ENCODE peak calls at places on chromosomes 7 and 10, in four cellular contexts. One of them, this sample, is unnamed.

GRCh38 chr7:84331665-84332064 is 137.1 kb upstream of the SEMA3A start:
- DNase-seq in K562: no peak
- DNase-seq in HepG2: no peak
- DNase-seq in H1: no peak
- DNase-seq in this sample: peak

GRCh38 chr7:155885162-155886160 is 73.2 kb upstream of the SHH start:
- DNase-seq in K562: no peak
- DNase-seq in HepG2: no peak
- DNase-seq in H1: no peak
- DNase-seq in this sample: peak

GRCh38 chr10:50740351-50740688 is 584 bp downstream of the ASAH2B start:
- DNase-seq in K562: peak
- DNase-seq in HepG2: peak
- DNase-seq in H1: no peak
- DNase-seq in this sample: peak

GRCh38 chr7:85287126-85287825 is 100.4 kb upstream of the SEMA3D start:
- DNase-seq in K562: no peak
- DNase-seq in HepG2: no peak
- DNase-seq in H1: no peak
- DNase-seq in this sample: peak

GRCh38 chr7:106866298-106867281 is 1.5 kb downstream of the PIK3CG start:
- DNase-seq in K562: peak
- DNase-seq in HepG2: no peak
- DNase-seq in H1: no peak
- DNase-seq in this sample: no peak

GRCh38 chr7:157224627-157225026 is 85.9 kb downstream of the UBE3C start:
- DNase-seq in K562: peak
- DNase-seq in HepG2: peak
- DNase-seq in H1: no peak
- DNase-seq in this sample: peak

GRCh38 chr7:27169658-27170493 is 4.2 kb downstream of the HOXA10 start:
- DNase-seq in K562: no peak
- DNase-seq in HepG2: no peak
- DNase-seq in H1: no peak
- DNase-seq in this sample: no peak

GRCh38 chr10:31153692-31154091 is 122.0 kb upstream of the ZNF438 start:
- DNase-seq in K562: no peak
- DNase-seq in HepG2: no peak
- DNase-seq in H1: no peak
- DNase-seq in this sample: no peak

GRCh38 chr7:81549484-81550016 is 220.3 kb downstream of the HGF start:
- DNase-seq in K562: no peak
- DNase-seq in HepG2: no peak
- DNase-seq in H1: peak
- DNase-seq in this sample: no peak

GRCh38 chr7:84196007-84196551 is 1.5 kb upstream of the SEMA3A start:
- DNase-seq in K562: no peak
- DNase-seq in HepG2: no peak
- DNase-seq in H1: no peak
- DNase-seq in this sample: peak

GRCh38 chr10:74058658-74059057 is 60.7 kb downstream of the VCL start:
- DNase-seq in K562: peak
- DNase-seq in HepG2: peak
- DNase-seq in H1: no peak
- DNase-seq in this sample: no peak

GRCh38 chr10:3500408-3500856 is 284.6 kb downstream of the KLF6 start:
- DNase-seq in K562: no peak
- DNase-seq in HepG2: peak
- DNase-seq in H1: peak
- DNase-seq in this sample: peak

GRCh38 chr10:119516381-119517234 is 25.9 kb downstream of the RGS10 start:
- DNase-seq in K562: peak
- DNase-seq in HepG2: no peak
- DNase-seq in H1: no peak
- DNase-seq in this sample: no peak

GRCh38 chr10:129642427-129642826 is 175.4 kb downstream of the MGMT start:
- DNase-seq in K562: no peak
- DNase-seq in HepG2: peak
- DNase-seq in H1: no peak
- DNase-seq in this sample: no peak

GRCh38 chr10:9501944-9502343 is 1447.5 kb downstream of the GATA3 start:
- DNase-seq in K562: no peak
- DNase-seq in HepG2: no peak
- DNase-seq in H1: no peak
- DNase-seq in this sample: no peak

GRCh38 chr7:124179641-124180040 is 146.8 kb upstream of the TMEM229A start:
- DNase-seq in K562: no peak
- DNase-seq in HepG2: no peak
- DNase-seq in H1: no peak
- DNase-seq in this sample: no peak

GRCh38 chr10:97708976-97709745 is 4.4 kb upstream of the MARVELD1 start:
- DNase-seq in K562: peak
- DNase-seq in HepG2: peak
- DNase-seq in H1: peak
- DNase-seq in this sample: peak

GRCh38 chr10:114045071-114045737 is 1.5 kb downstream of the ADRB1 start:
- DNase-seq in K562: no peak
- DNase-seq in HepG2: no peak
- DNase-seq in H1: peak
- DNase-seq in this sample: no peak

GRCh38 chr7:122803323-122803722 is 82.9 kb downstream of the CADPS2 start:
- DNase-seq in K562: no peak
- DNase-seq in HepG2: peak
- DNase-seq in H1: no peak
- DNase-seq in this sample: no peak

GRCh38 chr7:47361746-47362215 is 220.1 kb downstream of the TNS3 start:
- DNase-seq in K562: no peak
- DNase-seq in HepG2: no peak
- DNase-seq in H1: no peak
- DNase-seq in this sample: peak

GRCh38 chr10:103254538-103255325 is 9.0 kb downstream of the RPEL1 start:
- DNase-seq in K562: peak
- DNase-seq in HepG2: no peak
- DNase-seq in H1: no peak
- DNase-seq in this sample: peak

GRCh38 chr7:31432831-31433340 is 81.0 kb upstream of the ITPRID1 start:
- DNase-seq in K562: no peak
- DNase-seq in HepG2: no peak
- DNase-seq in H1: no peak
- DNase-seq in this sample: no peak

GRCh38 chr10:69807122-69807521 is 5.4 kb downstream of the COL13A1 start:
- DNase-seq in K562: no peak
- DNase-seq in HepG2: no peak
- DNase-seq in H1: no peak
- DNase-seq in this sample: peak

GRCh38 chr10:29689001-29689400 is 54.2 kb upstream of the SVIL start:
- DNase-seq in K562: no peak
- DNase-seq in HepG2: peak
- DNase-seq in H1: no peak
- DNase-seq in this sample: peak
- TF ChIP-seq RFX5 in K562: no peak
- TF ChIP-seq RFX5 in HepG2: no peak
- TF ChIP-seq RFX5 in H1: no peak
- TF ChIP-seq RFX5 in this sample: no peak

GRCh38 chr7:42876182-42877068 is 35.4 kb downstream of the C7orf25 start:
- DNase-seq in K562: peak
- DNase-seq in HepG2: peak
- DNase-seq in H1: no peak
- DNase-seq in this sample: peak
- TF ChIP-seq MAFK in K562: no peak
- TF ChIP-seq MAFK in HepG2: no peak
- TF ChIP-seq MAFK in H1: no peak
- TF ChIP-seq MAFK in this sample: no peak

GRCh38 chr10:93115661-93116383 is 42.1 kb downstream of the CYP26A1 start:
- DNase-seq in K562: peak
- DNase-seq in HepG2: peak
- DNase-seq in H1: peak
- DNase-seq in this sample: peak
- H2AFZ ChIP-seq in K562: peak
- H2AFZ ChIP-seq in HepG2: no peak
- H2AFZ ChIP-seq in H1: peak
- H2AFZ ChIP-seq in this sample: peak

GRCh38 chr10:99859585-99859984 is 77.1 kb downstream of the ABCC2 start:
- DNase-seq in K562: peak
- DNase-seq in HepG2: peak
- DNase-seq in H1: no peak
- DNase-seq in this sample: no peak

GRCh38 chr10:99855479-99856071 is 73.1 kb downstream of the ABCC2 start:
- DNase-seq in K562: no peak
- DNase-seq in HepG2: no peak
- DNase-seq in H1: no peak
- DNase-seq in this sample: no peak

GRCh38 chr10:99858849-99859248 is 76.4 kb downstream of the ABCC2 start:
- DNase-seq in K562: no peak
- DNase-seq in HepG2: no peak
- DNase-seq in H1: no peak
- DNase-seq in this sample: no peak

GRCh38 chr10:99854860-99855259 is 72.4 kb downstream of the ABCC2 start:
- DNase-seq in K562: peak
- DNase-seq in HepG2: peak
- DNase-seq in H1: no peak
- DNase-seq in this sample: peak

DNA sequence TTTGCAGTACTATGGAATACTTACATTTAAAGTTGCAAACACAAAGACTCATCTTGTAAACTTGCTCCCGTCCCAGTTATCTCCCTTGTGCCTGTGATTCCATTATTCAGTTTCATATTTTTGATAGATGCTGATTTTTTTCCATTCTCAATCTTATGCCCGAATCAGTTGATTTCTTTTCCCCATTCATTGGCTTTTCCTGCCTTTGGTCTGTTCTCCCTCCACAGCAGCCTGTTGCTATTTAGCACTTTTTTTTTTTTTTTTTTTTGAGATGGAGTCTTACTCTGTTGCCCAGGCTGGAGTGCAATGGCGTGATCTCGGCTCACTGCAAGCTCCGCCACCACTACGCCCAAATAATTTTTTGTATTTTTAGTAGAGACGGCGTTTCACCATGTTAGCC is 78.0 kb downstream of the ABCC2 start:
- DNase-seq in K562: no peak
- DNase-seq in HepG2: no peak
- DNase-seq in H1: no peak
- DNase-seq in this sample: no peak
- TF ChIP-seq RFX5 in K562: no peak
- TF ChIP-seq RFX5 in HepG2: no peak
- TF ChIP-seq RFX5 in H1: no peak
- TF ChIP-seq RFX5 in this sample: no peak

GRCh38 chr7:69770613-69771012 is 172.3 kb downstream of the AUTS2 start:
- DNase-seq in K562: no peak
- DNase-seq in HepG2: no peak
- DNase-seq in H1: no peak
- DNase-seq in this sample: no peak

GRCh38 chr7:69769826-69770225 is 171.6 kb downstream of the AUTS2 start:
- DNase-seq in K562: no peak
- DNase-seq in HepG2: no peak
- DNase-seq in H1: no peak
- DNase-seq in this sample: no peak

GRCh38 chr7:69765879-69766278 is 167.6 kb downstream of the AUTS2 start:
- DNase-seq in K562: no peak
- DNase-seq in HepG2: no peak
- DNase-seq in H1: no peak
- DNase-seq in this sample: no peak

GRCh38 chr7:69772699-69773436 is 174.6 kb downstream of the AUTS2 start:
- DNase-seq in K562: no peak
- DNase-seq in HepG2: no peak
- DNase-seq in H1: no peak
- DNase-seq in this sample: no peak

DNA sequence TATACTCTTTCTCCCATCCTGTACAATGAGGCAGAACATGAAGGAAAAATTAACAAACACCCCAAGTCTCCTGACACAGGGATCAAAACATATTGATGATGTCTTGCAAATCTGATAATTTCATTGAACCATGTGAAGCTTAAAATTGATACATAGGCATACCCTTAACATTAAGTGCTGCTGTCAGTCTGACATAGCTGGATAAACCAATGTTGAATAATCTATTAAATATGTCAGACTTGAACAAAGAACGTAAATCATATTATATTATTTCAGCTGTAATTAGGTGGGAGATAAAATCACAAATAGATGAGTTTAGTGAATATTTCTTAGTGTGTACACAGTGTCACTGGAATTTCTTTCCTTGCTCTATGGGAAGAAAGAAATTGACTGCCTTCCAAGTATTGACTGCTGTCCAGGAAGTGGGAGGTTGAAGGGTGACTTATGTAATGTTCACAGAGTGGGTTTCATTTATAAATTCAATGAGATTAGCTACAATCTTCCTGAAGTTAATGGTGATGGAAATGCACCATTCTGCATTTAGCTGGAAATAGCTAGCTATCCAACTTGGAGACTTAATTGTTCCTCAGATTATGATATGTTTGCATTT is 170.8 kb downstream of the AUTS2 start:
- DNase-seq in K562: no peak
- DNase-seq in HepG2: no peak
- DNase-seq in H1: no peak
- DNase-seq in this sample: no peak
- TF ChIP-seq MAFK in K562: no peak
- TF ChIP-seq MAFK in HepG2: no peak
- TF ChIP-seq MAFK in H1: no peak
- TF ChIP-seq MAFK in this sample: no peak

GRCh38 chr10:19730071-19730470 is 86.2 kb upstream of the PLXDC2 start:
- DNase-seq in K562: peak
- DNase-seq in HepG2: no peak
- DNase-seq in H1: no peak
- DNase-seq in this sample: peak

GRCh38 chr10:19724287-19724686 is 91.9 kb upstream of the PLXDC2 start:
- DNase-seq in K562: no peak
- DNase-seq in HepG2: no peak
- DNase-seq in H1: no peak
- DNase-seq in this sample: no peak

GRCh38 chr10:19730848-19731247 is 85.4 kb upstream of the PLXDC2 start:
- DNase-seq in K562: no peak
- DNase-seq in HepG2: no peak
- DNase-seq in H1: no peak
- DNase-seq in this sample: peak

GRCh38 chr10:19731560-19731959 is 84.7 kb upstream of the PLXDC2 start:
- DNase-seq in K562: no peak
- DNase-seq in HepG2: no peak
- DNase-seq in H1: no peak
- DNase-seq in this sample: no peak

GRCh38 chr10:19728376-19728775 is 87.9 kb upstream of the PLXDC2 start:
- DNase-seq in K562: peak
- DNase-seq in HepG2: no peak
- DNase-seq in H1: no peak
- DNase-seq in this sample: no peak
- H2AFZ ChIP-seq in K562: no peak
- H2AFZ ChIP-seq in HepG2: no peak
- H2AFZ ChIP-seq in H1: no peak
- H2AFZ ChIP-seq in this sample: no peak

This sample was measured in IMR-90.